ENCODE peak calls at places on chromosomes 4 and X, in seven cellular contexts. S is left lung, M is cardiac muscle cell, K is endodermal cell, F is upper lobe of right lung, I is ovary, H is psoas muscle. N is an unnamed sample. For H3K36me3, the result is how much of the 10 kb centered on the place peaks cover.

GRCh38 chr4:88582493-88582892 is 9.8 kb upstream of the HERC3 start:
- DNase-seq in S (no peak), M (peak), K (no peak), F (no peak), I (no peak), H (no peak), N (no peak)

GRCh38 chr4:185820119-185821028 is 8.4 kb upstream of the SORBS2 start:
- DNase-seq in S (no peak), M (no peak), K (peak), F (no peak), I (no peak), H (no peak), N (no peak)

GRCh38 chr4:38788327-38788726 is 5.5 kb upstream of the TLR10 start:
- DNase-seq in S (no peak), M (peak), K (no peak), F (no peak), I (no peak), H (no peak), N (no peak)

GRCh38 chr4:146098397-146098796 is 77.1 kb upstream of the LSM6 start:
- DNase-seq in S (no peak), M (no peak), K (no peak), F (no peak), I (no peak), H (no peak), N (no peak)

GRCh38 chr4:22969314-22969896 is 276.7 kb downstream of the GBA3 start:
- DNase-seq in S (no peak), M (peak), K (no peak), F (no peak), I (no peak), H (no peak), N (peak)

GRCh38 chr4:130074096-130074495 is 978.1 kb downstream of the C4orf33 start:
- DNase-seq in S (no peak), M (no peak), K (no peak), F (no peak), I (no peak), H (no peak), N (no peak)

GRCh38 chr4:4960574-4960973 is 58.7 kb downstream of the CYTL1 start:
- DNase-seq in S (no peak), M (no peak), K (no peak), F (no peak), I (no peak), H (no peak), N (no peak)

GRCh38 chrX:10341309-10341708 is 184.5 kb downstream of the CLCN4 start:
- DNase-seq in S (no peak), M (no peak), K (no peak), F (no peak), I (no peak), H (no peak), N (no peak)

GRCh38 chrX:9476810-9477575 is 12.1 kb downstream of the TBL1X start:
- DNase-seq in S (no peak), M (no peak), K (no peak), F (no peak), I (no peak), H (no peak), N (no peak)

GRCh38 chrX:22686138-22686541 is 313.6 kb upstream of the DDX53 start:
- DNase-seq in S (no peak), M (peak), K (peak), F (no peak), I (no peak), H (peak), N (peak)

GRCh38 chrX:155313766-155314165 is 20.6 kb downstream of the CLIC2 start:
- DNase-seq in S (no peak), M (no peak), K (peak), F (no peak), I (no peak), H (no peak), N (no peak)

GRCh38 chr4:6426571-6427438 is 45.6 kb downstream of the PPP2R2C start:
- DNase-seq in S (no peak), M (no peak), K (no peak), F (no peak), I (no peak), H (no peak), N (no peak)

GRCh38 chr4:6425336-6425735 is 47.1 kb downstream of the PPP2R2C start:
- DNase-seq in S (no peak), M (no peak), K (no peak), F (no peak), I (no peak), H (no peak), N (no peak)

GRCh38 chr4:6425911-6426310 is 46.5 kb downstream of the PPP2R2C start:
- DNase-seq in S (no peak), M (no peak), K (no peak), F (no peak), I (no peak), H (no peak), N (no peak)

GRCh38 chr4:6424425-6424824 is 48.0 kb downstream of the PPP2R2C start:
- DNase-seq in S (no peak), M (no peak), K (no peak), F (no peak), I (no peak), H (no peak), N (no peak)

DNA sequence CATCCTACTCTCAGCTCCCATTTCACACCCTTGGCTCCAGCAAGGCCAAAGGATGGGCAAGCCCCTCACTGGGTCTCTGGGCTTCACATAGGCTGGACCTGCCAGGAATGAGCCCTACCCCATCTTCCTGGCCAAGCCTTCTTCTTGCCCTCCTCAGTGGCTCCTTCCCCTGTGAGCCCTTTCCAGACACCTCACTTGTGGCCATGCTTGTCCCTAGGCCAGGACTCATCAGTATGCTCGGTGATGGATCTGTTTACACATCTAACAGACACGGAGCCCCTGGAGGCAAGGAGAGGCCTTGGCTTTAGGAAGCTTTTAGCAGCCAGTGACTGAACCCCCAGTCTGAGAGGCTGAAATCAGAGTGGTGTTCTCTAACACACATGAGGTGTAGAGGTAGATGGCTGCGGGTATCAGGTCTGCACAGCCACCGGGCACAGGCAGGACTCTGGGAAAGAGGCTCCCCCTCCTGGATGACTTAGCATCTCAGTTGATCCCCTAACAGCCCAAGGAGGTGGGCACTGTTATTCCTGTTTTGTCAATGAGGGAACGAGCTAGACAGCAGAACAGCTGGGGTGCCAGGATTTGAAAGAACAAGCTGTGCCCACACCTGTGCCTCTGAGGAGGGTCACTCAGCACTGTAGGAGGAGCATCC is 44.8 kb downstream of the PPP2R2C start:
- DNase-seq in S (no peak), M (no peak), K (peak), F (no peak), I (no peak), H (no peak), N (no peak)
- TF ChIP-seq CTCF in S (no peak), M (no peak), K (peak), F (no peak), I (no peak), H (no peak), N (peak)

GRCh38 chr4:2062168-2062807 is 3.2 kb downstream of the NAT8L start:
- DNase-seq in S (no peak), M (no peak), K (no peak), F (no peak), I (no peak), H (no peak), N (no peak)
- H3K27ac ChIP-seq in S (no peak), M (no peak), K (no peak), F (no peak), I (no peak), H (no peak), N (no peak)

DNA sequence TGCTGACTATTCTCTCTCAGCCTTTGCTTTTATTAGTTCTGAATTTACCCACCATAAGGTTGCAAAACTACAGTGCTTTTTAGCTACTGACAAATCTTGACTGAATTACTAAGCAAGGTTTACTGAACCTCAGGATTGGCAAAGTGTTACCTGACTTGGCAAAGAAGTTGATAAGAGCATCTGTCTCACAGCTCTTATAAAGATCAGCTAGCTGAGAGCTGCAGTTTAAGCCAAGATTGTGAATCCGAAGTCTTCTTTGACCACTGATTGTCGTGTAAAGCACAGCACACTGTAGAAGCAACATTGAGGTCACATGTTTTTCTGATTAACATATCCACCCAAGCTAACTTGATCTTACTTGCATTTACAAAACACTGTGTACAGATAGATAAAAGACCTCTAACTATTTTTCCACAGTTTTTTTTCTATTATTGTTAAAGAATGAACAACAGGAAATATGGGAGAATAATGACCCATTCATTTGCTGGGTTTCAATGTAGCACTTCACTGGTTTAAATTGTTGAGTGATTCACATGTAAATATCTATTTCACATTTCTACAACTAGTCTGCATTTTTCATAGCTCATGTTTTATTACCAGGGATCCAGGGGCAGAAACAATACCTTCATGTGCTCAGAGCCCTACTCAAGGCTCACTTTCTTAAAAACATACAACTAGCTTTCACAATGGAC is 54.0 kb downstream of the METTL14 start:
- DNase-seq in S (no peak), M (no peak), K (no peak), F (no peak), I (no peak), H (no peak), N (no peak)
- H3K36me3 ChIP-seq in S (half or more), M (under half), K (half or more), F (half or more), I (under half), H (half or more), N (half or more)

DNA sequence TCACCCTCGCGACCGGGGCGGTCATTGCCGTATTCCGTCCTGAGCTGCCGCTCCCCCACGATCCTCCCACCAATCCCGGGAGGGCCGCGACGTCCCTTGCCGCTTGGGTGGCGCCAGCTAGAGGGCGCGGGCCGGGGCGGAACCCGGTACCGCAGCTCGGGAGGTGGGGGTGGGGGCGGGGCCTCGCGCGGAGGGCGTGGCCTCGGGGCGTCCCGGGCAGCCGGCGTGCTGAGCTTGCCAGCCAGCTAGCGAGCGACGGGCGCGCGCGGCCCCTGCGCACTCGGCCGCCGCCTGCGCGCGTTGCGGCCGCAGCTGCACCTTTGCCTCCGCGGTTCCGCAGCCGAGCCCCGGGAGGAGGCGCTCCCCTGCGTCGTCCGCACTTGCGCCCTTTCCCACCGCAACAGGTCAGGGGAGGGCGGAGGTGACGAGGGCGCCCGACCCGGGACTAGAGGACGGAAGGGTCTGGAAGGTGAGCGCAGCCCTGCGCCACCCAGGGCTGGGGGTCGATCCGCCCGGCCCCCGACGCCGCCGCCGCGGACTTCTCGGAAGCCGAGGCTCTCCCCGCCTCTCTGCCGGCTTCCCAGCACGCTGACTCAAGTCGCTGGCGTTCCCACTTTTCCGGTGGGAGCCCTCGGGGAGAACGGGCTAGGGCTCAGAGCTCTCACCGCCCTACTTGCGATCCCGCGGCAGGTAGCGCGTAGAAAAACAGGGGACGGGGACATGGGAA is at the start of gene AFF1:
- DNase-seq in S (peak), M (peak), K (peak), F (peak), I (peak), H (peak), N (peak)
- TF ChIP-seq CTCF in S (peak), M (peak), K (peak), F (peak), I (peak), H (peak), N (peak)

GRCh38 chr4:62526671-62527070 is 1326.5 kb downstream of the ADGRL3 start:
- DNase-seq in S (no peak), M (no peak), K (no peak), F (no peak), I (no peak), H (no peak), N (no peak)

GRCh38 chr4:62531731-62532130 is 1331.6 kb downstream of the ADGRL3 start:
- DNase-seq in S (no peak), M (no peak), K (peak), F (no peak), I (no peak), H (no peak), N (no peak)

GRCh38 chr4:62528874-62529273 is 1328.7 kb downstream of the ADGRL3 start:
- DNase-seq in S (no peak), M (peak), K (no peak), F (no peak), I (no peak), H (no peak), N (no peak)

GRCh38 chr4:62533573-62533972 is 1333.4 kb downstream of the ADGRL3 start:
- DNase-seq in S (no peak), M (no peak), K (no peak), F (no peak), I (no peak), H (no peak), N (no peak)

DNA sequence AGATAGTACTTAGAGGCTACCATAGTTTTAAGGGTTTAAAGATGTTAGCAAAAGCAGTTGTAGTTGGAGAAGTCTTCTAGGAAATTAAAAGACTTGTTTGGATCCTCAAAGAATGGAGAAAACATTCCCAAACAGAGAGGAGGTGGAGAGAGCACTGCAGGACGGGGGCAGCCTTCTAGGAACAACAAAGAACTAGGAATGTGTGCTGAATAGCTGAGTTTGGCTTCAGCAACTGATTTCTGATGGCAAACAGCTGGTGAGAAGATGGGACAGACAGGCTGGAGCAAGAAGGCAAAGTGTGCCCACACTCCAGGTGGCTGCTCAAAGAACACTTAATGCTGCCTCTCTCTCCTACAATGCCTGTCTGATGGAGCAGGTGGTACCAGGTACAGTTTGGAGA is 1331.1 kb downstream of the ADGRL3 start:
- DNase-seq in S (no peak), M (no peak), K (peak), F (no peak), I (no peak), H (no peak), N (no peak)
- H3K27ac ChIP-seq in S (no peak), M (no peak), K (no peak), F (no peak), I (no peak), H (no peak), N (no peak)

GRCh38 chr4:173261052-173261451 is 73.1 kb downstream of the HMGB2 start:
- DNase-seq in S (no peak), M (no peak), K (no peak), F (no peak), I (no peak), H (no peak), N (no peak)

GRCh38 chr4:173259310-173259709 is 74.8 kb downstream of the HMGB2 start:
- DNase-seq in S (no peak), M (no peak), K (no peak), F (no peak), I (no peak), H (no peak), N (no peak)

GRCh38 chr4:173257732-173258717 is 76.1 kb downstream of the HMGB2 start:
- DNase-seq in S (peak), M (peak), K (peak), F (peak), I (peak), H (peak), N (peak)

GRCh38 chr4:173256825-173257224 is 77.3 kb downstream of the HMGB2 start:
- DNase-seq in S (no peak), M (no peak), K (no peak), F (no peak), I (no peak), H (no peak), N (no peak)

DNA sequence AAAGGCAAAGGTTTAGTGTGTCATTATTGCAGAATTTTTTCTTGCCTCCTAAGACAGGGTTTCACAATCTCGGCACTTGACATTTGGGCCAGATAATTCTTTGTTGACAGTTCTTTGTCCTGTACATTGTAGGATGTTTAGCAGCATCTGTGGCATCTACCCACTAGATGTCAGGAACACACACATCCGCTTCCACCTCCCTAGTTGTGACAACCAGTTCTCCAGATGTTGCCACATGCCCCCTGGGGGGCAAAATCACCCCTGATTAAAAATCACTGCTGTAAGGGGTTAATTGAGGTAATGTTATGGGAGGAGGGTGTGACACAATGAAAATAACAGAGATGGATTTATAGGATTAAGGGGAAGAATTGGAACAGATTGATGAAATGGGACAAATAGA is 75.3 kb downstream of the HMGB2 start:
- DNase-seq in S (no peak), M (no peak), K (no peak), F (no peak), I (no peak), H (no peak), N (no peak)
- H3K36me3 ChIP-seq in S (under half), M (under half), K (under half), F (under half), I (under half), H (under half), N (under half)

DNA sequence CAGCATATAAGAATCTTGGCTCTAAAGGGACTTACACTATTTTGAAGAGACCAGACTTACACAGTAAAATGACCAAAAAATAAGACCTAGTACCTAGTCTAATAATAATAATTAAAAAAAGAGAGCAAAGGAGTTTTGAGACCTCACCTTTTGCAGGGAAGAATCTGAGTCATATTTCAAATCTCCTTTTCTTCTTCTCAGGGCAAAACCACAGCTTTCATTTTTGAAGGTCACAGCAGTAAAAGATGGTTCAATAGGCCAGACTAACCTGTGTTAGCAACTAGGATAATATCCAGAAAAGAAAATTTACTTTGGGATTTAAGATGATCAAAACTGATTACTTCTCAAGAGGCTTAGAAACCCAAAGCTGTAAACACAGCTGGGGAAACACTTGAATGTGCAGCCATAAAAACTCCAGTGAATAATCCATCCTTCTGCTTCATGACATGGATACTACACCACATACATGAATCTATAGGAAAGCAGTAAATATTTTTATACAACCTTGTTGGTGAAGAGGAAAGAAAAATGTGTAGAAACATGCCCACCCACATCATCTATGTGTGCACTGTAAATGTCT is 25.9 kb upstream of the LNX1 start:
- DNase-seq in S (no peak), M (no peak), K (no peak), F (no peak), I (no peak), H (no peak), N (no peak)
- TF ChIP-seq CTCF in S (no peak), M (no peak), K (no peak), F (no peak), I (no peak), H (no peak), N (no peak)